ENCODE peak calls at places on chromosomes 6 and 20, in four cellular contexts. S is GM23248, B is astrocyte, I is mesendoderm. Y is an unnamed sample.

GRCh38 chr6:3288711-3289663 is 30.2 kb downstream of the PSMG4 start:
- DNase-seq in S (no peak), I (no peak), B (no peak), Y (peak; percentile 76)

GRCh38 chr6:67493682-67494081 is 1141.4 kb upstream of the ADGRB3 start:
- DNase-seq in S (no peak), I (no peak), B (no peak), Y (no peak)

GRCh38 chr20:53755733-53756523 is 162.3 kb upstream of the ZNF217 start:
- DNase-seq in B (no peak), S (no peak), I (no peak), Y (no peak)

GRCh38 chr6:158761746-158762145 is 57.4 kb downstream of the EZR start:
- DNase-seq in I (no peak), S (no peak), B (no peak), Y (peak; percentile 84)

GRCh38 chr6:106560966-106561740 is 68.1 kb downstream of the RTN4IP1 start:
- DNase-seq in I (no peak), B (peak; percentile 51), S (peak; percentile 90), Y (no peak)

GRCh38 chr20:17628101-17628841 is 53.8 kb downstream of the RRBP1 start:
- DNase-seq in I (peak; percentile 44), B (no peak), S (no peak), Y (peak; percentile 81)

GRCh38 chr6:100088009-100088408 is 94.0 kb upstream of the MCHR2 start:
- DNase-seq in I (no peak), B (peak; percentile 84), S (peak; percentile 91), Y (peak; percentile 67)

GRCh38 chr6:49915035-49915434 is 48.7 kb upstream of the CRISP1 start:
- DNase-seq in S (no peak), B (no peak), I (peak; percentile 81), Y (no peak)

GRCh38 chr6:53956068-53956711 is 155.1 kb upstream of the MLIP start:
- DNase-seq in S (peak; percentile 68), I (peak; percentile 94), B (peak; percentile 30), Y (no peak)

GRCh38 chr20:8946036-8946926 is 122.6 kb upstream of the PLCB4 start:
- DNase-seq in B (no peak), I (no peak), S (no peak), Y (no peak)

GRCh38 chr6:109290143-109290931 is 91.9 kb downstream of the CD164 start:
- DNase-seq in I (no peak), B (no peak), S (no peak), Y (no peak)

GRCh38 chr20:62047666-62048345 is 17.9 kb downstream of the TAF4 start:
- DNase-seq in B (no peak), I (no peak), S (no peak), Y (peak; percentile 57)

GRCh38 chr6:33921745-33922144 is 117.9 kb upstream of the MLN start:
- DNase-seq in I (no peak), S (no peak), B (no peak), Y (peak; percentile 79)

GRCh38 chr6:151098166-151098565 is 141.6 kb upstream of the AKAP12 start:
- DNase-seq in B (peak; percentile 32), S (no peak), I (no peak), Y (no peak)

GRCh38 chr6:11876934-11877433 is 98.4 kb upstream of the ADTRP start:
- DNase-seq in I (peak; percentile 51), B (no peak), S (no peak), Y (no peak)

GRCh38 chr6:35694462-35694861 is 5.7 kb upstream of the FKBP5 start:
- DNase-seq in I (no peak), B (no peak), S (peak; percentile 55), Y (peak; percentile 37)

GRCh38 chr6:37022135-37022863 is 16.8 kb downstream of the FGD2 start:
- DNase-seq in B (no peak), S (no peak), I (no peak), Y (no peak)

GRCh38 chr20:835220-836045 is 1.9 kb downstream of the FAM110A start:
- DNase-seq in B (no peak), I (no peak), S (no peak), Y (no peak)

GRCh38 chr20:58018590-58018989 is 209.9 kb downstream of the ANKRD60 start:
- DNase-seq in S (no peak), I (no peak), B (no peak), Y (no peak)

GRCh38 chr6:136405410-136406029 is 115.9 kb upstream of the BCLAF1 start:
- DNase-seq in S (peak; percentile 26), I (no peak), B (no peak), Y (no peak)

GRCh38 chr20:44224651-44225050 is 14.1 kb upstream of the OSER1 start:
- DNase-seq in B (no peak), I (no peak), S (no peak), Y (no peak)

GRCh38 chr6:144515761-144516160 is 230.6 kb downstream of the UTRN start:
- DNase-seq in B (no peak), I (no peak), S (no peak), Y (no peak)

GRCh38 chr6:14601490-14601889 is 483.9 kb downstream of the CD83 start:
- DNase-seq in I (no peak), S (no peak), B (no peak), Y (no peak)

GRCh38 chr20:841568-842546 is 8.3 kb downstream of the FAM110A start:
- DNase-seq in I (peak; percentile 85), S (no peak), B (no peak), Y (no peak)

GRCh38 chr20:63525968-63526367 is 5.4 kb downstream of the PPDPF start:
- DNase-seq in I (no peak), S (no peak), B (no peak), Y (no peak)

GRCh38 chr6:82208914-82209313 is 38.6 kb downstream of the IBTK start:
- DNase-seq in B (no peak), S (no peak), I (no peak), Y (no peak)

GRCh38 chr20:47429409-47429808 is 72.3 kb upstream of the NCOA3 start:
- DNase-seq in B (no peak), S (no peak), I (no peak), Y (no peak)

GRCh38 chr6:387293-387694 is 4.3 kb upstream of the IRF4 start:
- DNase-seq in I (peak; percentile 25), B (no peak), S (peak; percentile 47), Y (peak; percentile 82)

GRCh38 chr20:59731371-59731770 is 127.0 kb downstream of the PHACTR3 start:
- DNase-seq in S (no peak), B (no peak), I (no peak), Y (no peak)

GRCh38 chr20:10626896-10627295 is 46.9 kb downstream of the JAG1 start:
- DNase-seq in I (no peak), B (no peak), S (no peak), Y (no peak)
- H3K4me2 ChIP-seq in I (no peak overlapping the region), B (no peak overlapping the region), S (no peak overlapping the region), Y (no peak overlapping the region)

GRCh38 chr20:3367125-3367524 is 40.3 kb downstream of the DNAAF9 start:
- DNase-seq in S (no peak), B (no peak), I (no peak), Y (no peak)
- H3K27ac ChIP-seq in S (no peak overlapping the region), B (no peak overlapping the region), I (no peak overlapping the region), Y (no peak overlapping the region)

DNA sequence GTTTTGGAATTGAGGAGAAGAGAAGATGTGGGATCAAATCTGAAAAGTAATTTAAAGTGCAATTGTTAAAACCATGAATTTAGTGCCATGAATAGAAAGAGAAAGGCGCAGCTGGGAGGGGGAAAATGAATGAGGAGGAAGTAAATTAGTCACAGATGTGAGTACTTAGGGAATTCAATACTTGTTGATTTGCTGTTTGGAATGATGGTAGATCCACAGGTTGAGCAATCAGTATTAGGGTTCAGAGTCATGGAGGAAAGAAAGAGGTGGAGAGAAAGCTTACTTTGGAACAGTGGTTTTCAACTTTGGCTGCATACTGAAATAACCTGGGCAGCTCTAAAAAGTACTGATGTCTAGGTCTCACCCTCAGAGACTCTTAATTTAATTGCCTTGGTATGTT is 229.7 kb upstream of the ASCC3 start:
- DNase-seq in B (no peak), S (peak; percentile 0), I (no peak), Y (no peak)
- H3K4me3 ChIP-seq in B (no peak overlapping the region), S (no peak overlapping the region), I (no peak overlapping the region), Y (no peak overlapping the region)

GRCh38 chr6:84897874-84898635 is 133.7 kb upstream of the TBX18 start:
- DNase-seq in S (peak; percentile 82), B (peak; percentile 10), I (peak; percentile 14), Y (no peak)
- H3K4me2 ChIP-seq in S (peak overlapping the region; percentile 63), B (peak overlapping the region; percentile 32), I (no peak overlapping the region), Y (no peak overlapping the region)

DNA sequence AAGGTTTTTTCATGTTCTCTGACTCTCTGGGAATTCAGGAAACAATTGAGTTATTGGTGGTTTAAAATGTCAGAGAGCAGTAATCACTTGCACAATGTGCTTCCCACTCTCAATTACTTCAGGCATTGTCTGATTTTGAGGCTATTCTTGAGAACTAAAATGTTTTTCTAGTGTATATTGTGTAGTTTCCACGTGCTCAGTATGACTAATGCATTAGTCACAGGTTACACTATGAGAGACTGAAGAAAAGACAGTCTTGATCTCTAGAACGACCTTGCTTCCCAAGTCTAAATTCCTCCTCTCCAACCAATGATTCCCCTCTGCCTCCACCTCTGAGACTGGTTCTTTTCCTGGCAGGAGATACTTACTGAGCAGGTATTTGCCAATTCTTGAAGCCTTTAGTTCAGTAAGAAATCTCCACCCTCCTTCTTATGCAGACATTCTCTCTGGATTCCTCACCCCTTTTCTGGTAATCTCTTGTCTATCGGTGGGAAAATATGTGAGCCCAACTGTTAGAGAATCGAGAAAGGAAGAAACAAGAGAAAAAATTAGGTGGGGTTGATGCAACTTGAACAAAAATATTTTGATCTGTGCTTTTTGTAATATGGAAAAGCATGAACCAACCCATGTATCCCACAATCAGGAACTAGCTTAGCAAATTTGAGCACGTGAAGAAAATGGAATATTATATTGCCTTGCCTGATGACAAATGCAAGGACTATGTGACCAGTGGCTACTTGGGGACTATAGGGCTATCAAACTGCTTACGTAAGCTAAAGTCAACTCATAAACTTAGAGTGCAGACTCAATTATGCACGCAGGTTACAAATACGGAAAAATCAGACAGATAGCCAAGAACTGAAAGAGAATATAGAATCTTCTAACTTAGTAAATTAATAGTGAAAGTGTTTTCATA is 61.1 kb upstream of the SLC22A16 start:
- DNase-seq in I (peak; percentile 52), B (peak; percentile 96), S (peak; percentile 95), Y (peak; percentile 79)
- H3K27ac ChIP-seq in I (no peak overlapping the region), B (peak overlapping the region; percentile 87), S (peak overlapping the region; percentile 90), Y (peak overlapping the region; percentile 87)